ENCODE peak calls at places on chromosomes 1 and 21, in eight cellular contexts. One of them, this sample, is unnamed.

GRCh38 chr1:234885601-234886000 is 243.0 kb downstream of the TOMM20 start:
- DNase-seq in EL: no peak
- DNase-seq in activated T-cell treated with anti-CD3 and anti-CD28 coated beads for 1 hour: no peak
- DNase-seq in stimulated activated CD8-positive, alpha-beta memory T cell treated with anti-CD3 and anti-CD28 coated beads, Interleukin-2, amount 100 ng/mL, for 48 hours: no peak
- DNase-seq in NCI-H1105: no peak
- DNase-seq in activated T-helper 1 cell treated with anti-CD3 and anti-CD28 coated beads, Interleukin-2, amount 50 U/mL, for 16 hours: no peak
- DNase-seq in cerebellar nuclear complex: no peak
- DNase-seq in PC-3: no peak
- DNase-seq in this sample: no peak

GRCh38 chr1:193799948-193800690 is 613.7 kb upstream of the B3GALT2 start:
- DNase-seq in PC-3: no peak
- DNase-seq in activated T-cell treated with anti-CD3 and anti-CD28 coated beads for 1 hour: no peak
- DNase-seq in NCI-H1105: no peak
- DNase-seq in activated T-helper 1 cell treated with anti-CD3 and anti-CD28 coated beads, Interleukin-2, amount 50 U/mL, for 16 hours: no peak
- DNase-seq in EL: peak; percentile 2
- DNase-seq in stimulated activated CD8-positive, alpha-beta memory T cell treated with anti-CD3 and anti-CD28 coated beads, Interleukin-2, amount 100 ng/mL, for 48 hours: no peak
- DNase-seq in cerebellar nuclear complex: no peak
- DNase-seq in this sample: no peak

GRCh38 chr1:219710529-219711194 is 97.8 kb upstream of the ZC3H11B start:
- DNase-seq in PC-3: peak; percentile 98
- DNase-seq in stimulated activated CD8-positive, alpha-beta memory T cell treated with anti-CD3 and anti-CD28 coated beads, Interleukin-2, amount 100 ng/mL, for 48 hours: no peak
- DNase-seq in cerebellar nuclear complex: no peak
- DNase-seq in activated T-cell treated with anti-CD3 and anti-CD28 coated beads for 1 hour: no peak
- DNase-seq in activated T-helper 1 cell treated with anti-CD3 and anti-CD28 coated beads, Interleukin-2, amount 50 U/mL, for 16 hours: no peak
- DNase-seq in EL: peak; percentile 83
- DNase-seq in NCI-H1105: no peak
- DNase-seq in this sample: no peak

GRCh38 chr21:33844104-33844889 is 71.3 kb downstream of the ATP5PO start:
- DNase-seq in stimulated activated CD8-positive, alpha-beta memory T cell treated with anti-CD3 and anti-CD28 coated beads, Interleukin-2, amount 100 ng/mL, for 48 hours: no peak
- DNase-seq in NCI-H1105: no peak
- DNase-seq in activated T-cell treated with anti-CD3 and anti-CD28 coated beads for 1 hour: no peak
- DNase-seq in EL: peak; percentile 47
- DNase-seq in cerebellar nuclear complex: no peak
- DNase-seq in activated T-helper 1 cell treated with anti-CD3 and anti-CD28 coated beads, Interleukin-2, amount 50 U/mL, for 16 hours: no peak
- DNase-seq in PC-3: no peak
- DNase-seq in this sample: no peak

GRCh38 chr1:30379684-30380624 is 343.4 kb downstream of the MATN1 start:
- DNase-seq in cerebellar nuclear complex: no peak
- DNase-seq in PC-3: peak; percentile 78
- DNase-seq in activated T-cell treated with anti-CD3 and anti-CD28 coated beads for 1 hour: peak; percentile 16
- DNase-seq in EL: peak; percentile 71
- DNase-seq in activated T-helper 1 cell treated with anti-CD3 and anti-CD28 coated beads, Interleukin-2, amount 50 U/mL, for 16 hours: peak; percentile 2
- DNase-seq in stimulated activated CD8-positive, alpha-beta memory T cell treated with anti-CD3 and anti-CD28 coated beads, Interleukin-2, amount 100 ng/mL, for 48 hours: no peak
- DNase-seq in NCI-H1105: peak; percentile 69
- DNase-seq in this sample: no peak

GRCh38 chr1:169868978-169869377 is 24.7 kb downstream of the SCYL3 start:
- DNase-seq in EL: no peak
- DNase-seq in PC-3: peak; percentile 71
- DNase-seq in activated T-cell treated with anti-CD3 and anti-CD28 coated beads for 1 hour: no peak
- DNase-seq in activated T-helper 1 cell treated with anti-CD3 and anti-CD28 coated beads, Interleukin-2, amount 50 U/mL, for 16 hours: no peak
- DNase-seq in NCI-H1105: no peak
- DNase-seq in stimulated activated CD8-positive, alpha-beta memory T cell treated with anti-CD3 and anti-CD28 coated beads, Interleukin-2, amount 100 ng/mL, for 48 hours: no peak
- DNase-seq in cerebellar nuclear complex: no peak
- DNase-seq in this sample: no peak

GRCh38 chr1:75771978-75772377 is 14.1 kb upstream of the RABGGTB start:
- DNase-seq in EL: no peak
- DNase-seq in NCI-H1105: no peak
- DNase-seq in activated T-cell treated with anti-CD3 and anti-CD28 coated beads for 1 hour: no peak
- DNase-seq in activated T-helper 1 cell treated with anti-CD3 and anti-CD28 coated beads, Interleukin-2, amount 50 U/mL, for 16 hours: no peak
- DNase-seq in cerebellar nuclear complex: no peak
- DNase-seq in stimulated activated CD8-positive, alpha-beta memory T cell treated with anti-CD3 and anti-CD28 coated beads, Interleukin-2, amount 100 ng/mL, for 48 hours: no peak
- DNase-seq in PC-3: no peak
- DNase-seq in this sample: no peak

GRCh38 chr1:246517391-246517790 is 10.3 kb upstream of the SMYD3 start:
- DNase-seq in NCI-H1105: no peak
- DNase-seq in PC-3: no peak
- DNase-seq in activated T-helper 1 cell treated with anti-CD3 and anti-CD28 coated beads, Interleukin-2, amount 50 U/mL, for 16 hours: no peak
- DNase-seq in activated T-cell treated with anti-CD3 and anti-CD28 coated beads for 1 hour: no peak
- DNase-seq in cerebellar nuclear complex: no peak
- DNase-seq in EL: no peak
- DNase-seq in stimulated activated CD8-positive, alpha-beta memory T cell treated with anti-CD3 and anti-CD28 coated beads, Interleukin-2, amount 100 ng/mL, for 48 hours: no peak
- DNase-seq in this sample: no peak

GRCh38 chr1:170580636-170581035 is 48.7 kb downstream of the GORAB start:
- DNase-seq in PC-3: no peak
- DNase-seq in stimulated activated CD8-positive, alpha-beta memory T cell treated with anti-CD3 and anti-CD28 coated beads, Interleukin-2, amount 100 ng/mL, for 48 hours: no peak
- DNase-seq in activated T-helper 1 cell treated with anti-CD3 and anti-CD28 coated beads, Interleukin-2, amount 50 U/mL, for 16 hours: no peak
- DNase-seq in activated T-cell treated with anti-CD3 and anti-CD28 coated beads for 1 hour: no peak
- DNase-seq in NCI-H1105: no peak
- DNase-seq in EL: no peak
- DNase-seq in cerebellar nuclear complex: no peak
- DNase-seq in this sample: no peak

GRCh38 chr1:168613689-168614655 is 37.6 kb downstream of the XCL1 start:
- DNase-seq in PC-3: no peak
- DNase-seq in NCI-H1105: no peak
- DNase-seq in activated T-helper 1 cell treated with anti-CD3 and anti-CD28 coated beads, Interleukin-2, amount 50 U/mL, for 16 hours: no peak
- DNase-seq in activated T-cell treated with anti-CD3 and anti-CD28 coated beads for 1 hour: no peak
- DNase-seq in EL: no peak
- DNase-seq in cerebellar nuclear complex: no peak
- DNase-seq in stimulated activated CD8-positive, alpha-beta memory T cell treated with anti-CD3 and anti-CD28 coated beads, Interleukin-2, amount 100 ng/mL, for 48 hours: no peak
- DNase-seq in this sample: no peak

GRCh38 chr21:28221984-28222383 is 770.7 kb downstream of the LTN1 start:
- DNase-seq in cerebellar nuclear complex: no peak
- DNase-seq in EL: no peak
- DNase-seq in PC-3: no peak
- DNase-seq in activated T-cell treated with anti-CD3 and anti-CD28 coated beads for 1 hour: no peak
- DNase-seq in NCI-H1105: no peak
- DNase-seq in activated T-helper 1 cell treated with anti-CD3 and anti-CD28 coated beads, Interleukin-2, amount 50 U/mL, for 16 hours: no peak
- DNase-seq in stimulated activated CD8-positive, alpha-beta memory T cell treated with anti-CD3 and anti-CD28 coated beads, Interleukin-2, amount 100 ng/mL, for 48 hours: no peak
- DNase-seq in this sample: no peak